ENCODE peak calls at places on chromosome 18, in ten cellular contexts. N is NT2/D1; V is uterus; T is MM.1S; I is hepatocyte; C is heart left ventricle; Z is body of pancreas; U is CD8-positive, alpha-beta T cell; R is heart right ventricle; D is left ventricle myocardium inferior. F is an unnamed sample. For H3K27me3 and H3K4me1, the result is how much of the 10 kb centered on the place peaks cover.

GRCh38 chr18:23887493-23887892 is 127.1 kb upstream of the TTC39C start:
- DNase-seq in N (no peak), V (peak), T (no peak), I (no peak), C (no peak), Z (no peak), U (no peak), R (no peak), D (no peak), F (no peak)

GRCh38 chr18:27825735-27826477 is 351.0 kb downstream of the CDH2 start:
- DNase-seq in N (no peak), V (no peak), T (no peak), I (no peak), C (no peak), Z (no peak), U (no peak), R (no peak), D (no peak), F (no peak)

GRCh38 chr18:60200558-60200957 is 172.0 kb downstream of the MC4R start:
- DNase-seq in N (no peak), V (no peak), T (peak), I (no peak), C (no peak), Z (no peak), U (no peak), R (no peak), D (no peak), F (no peak)

GRCh38 chr18:46562674-46563192 is 94.3 kb downstream of the LOXHD1 start:
- DNase-seq in N (no peak), V (no peak), T (no peak), I (no peak), C (no peak), Z (no peak), U (no peak), R (no peak), D (no peak), F (no peak)

GRCh38 chr18:67010916-67011315 is 407.0 kb upstream of the CDH19 start:
- DNase-seq in N (no peak), V (no peak), T (no peak), I (no peak), C (no peak), Z (no peak), U (no peak), R (no peak), D (no peak), F (no peak)

GRCh38 chr18:2207294-2207693 is 364.0 kb downstream of the METTL4 start:
- DNase-seq in N (no peak), V (no peak), T (no peak), I (no peak), C (no peak), Z (no peak), U (no peak), R (no peak), D (no peak), F (no peak)

GRCh38 chr18:63540131-63540530 is 2.0 kb upstream of the SERPINB12 start:
- DNase-seq in N (no peak), V (no peak), T (no peak), I (no peak), C (no peak), Z (no peak), U (no peak), R (no peak), D (no peak), F (no peak)

GRCh38 chr18:54257015-54257414 is 12.3 kb upstream of the POLI start:
- DNase-seq in N (no peak), V (no peak), T (no peak), I (no peak), C (no peak), Z (no peak), U (no peak), R (no peak), D (no peak), F (no peak)

GRCh38 chr18:13266208-13267100 is 47.9 kb downstream of the LDLRAD4 start:
- DNase-seq in N (no peak), V (peak), T (no peak), I (no peak), C (peak), Z (no peak), U (no peak), R (peak), D (peak), F (no peak)

GRCh38 chr18:44781890-44782289 is 101.2 kb downstream of the SETBP1 start:
- DNase-seq in N (peak), V (no peak), T (no peak), I (peak), C (no peak), Z (no peak), U (no peak), R (no peak), D (no peak), F (no peak)

GRCh38 chr18:76847926-76848325 is 25.6 kb downstream of the ZNF236 start:
- DNase-seq in N (peak), V (no peak), T (no peak), I (no peak), C (no peak), Z (no peak), U (no peak), R (no peak), D (no peak), F (no peak)

GRCh38 chr18:55321268-55322175 is 266.5 kb downstream of the TCF4 start:
- DNase-seq in N (peak), V (peak), T (peak), I (peak), C (peak), Z (peak), U (no peak), R (peak), D (peak), F (peak)

GRCh38 chr18:23743733-23744333 is 54.6 kb downstream of the LAMA3 start:
- DNase-seq in N (no peak), V (no peak), T (no peak), I (no peak), C (no peak), Z (no peak), U (no peak), R (no peak), D (no peak), F (no peak)

GRCh38 chr18:44130365-44130942 is 550.2 kb upstream of the SETBP1 start:
- DNase-seq in N (peak), V (no peak), T (peak), I (peak), C (no peak), Z (peak), U (no peak), R (no peak), D (no peak), F (peak)

GRCh38 chr18:73110307-73110706 is 242.5 kb upstream of the NETO1 start:
- DNase-seq in N (no peak), V (no peak), T (no peak), I (no peak), C (no peak), Z (no peak), U (no peak), R (no peak), D (no peak), F (no peak)

GRCh38 chr18:58996131-58996632 is 131.5 kb downstream of the ZNF532 start:
- DNase-seq in N (no peak), V (no peak), T (no peak), I (peak), C (peak), Z (no peak), U (no peak), R (no peak), D (no peak), F (no peak)

GRCh38 chr18:2913398-2914005 is 66.7 kb downstream of the EMILIN2 start:
- DNase-seq in N (no peak), V (no peak), T (no peak), I (no peak), C (no peak), Z (no peak), U (no peak), R (no peak), D (no peak), F (no peak)

GRCh38 chr18:22314406-22314805 is 103.3 kb downstream of the CTAGE1 start:
- DNase-seq in N (no peak), V (peak), T (no peak), I (peak), C (peak), Z (peak), U (no peak), R (no peak), D (no peak), F (no peak)

GRCh38 chr18:22314001-22314400 is 103.7 kb downstream of the CTAGE1 start:
- DNase-seq in N (no peak), V (peak), T (no peak), I (no peak), C (no peak), Z (no peak), U (no peak), R (no peak), D (no peak), F (no peak)

GRCh38 chr18:22307528-22307927 is 110.2 kb downstream of the CTAGE1 start:
- DNase-seq in N (no peak), V (no peak), T (no peak), I (no peak), C (no peak), Z (no peak), U (no peak), R (no peak), D (no peak), F (no peak)

GRCh38 chr18:22311301-22311700 is 106.4 kb downstream of the CTAGE1 start:
- DNase-seq in N (no peak), V (no peak), T (no peak), I (no peak), C (no peak), Z (no peak), U (no peak), R (no peak), D (no peak), F (no peak)

DNA sequence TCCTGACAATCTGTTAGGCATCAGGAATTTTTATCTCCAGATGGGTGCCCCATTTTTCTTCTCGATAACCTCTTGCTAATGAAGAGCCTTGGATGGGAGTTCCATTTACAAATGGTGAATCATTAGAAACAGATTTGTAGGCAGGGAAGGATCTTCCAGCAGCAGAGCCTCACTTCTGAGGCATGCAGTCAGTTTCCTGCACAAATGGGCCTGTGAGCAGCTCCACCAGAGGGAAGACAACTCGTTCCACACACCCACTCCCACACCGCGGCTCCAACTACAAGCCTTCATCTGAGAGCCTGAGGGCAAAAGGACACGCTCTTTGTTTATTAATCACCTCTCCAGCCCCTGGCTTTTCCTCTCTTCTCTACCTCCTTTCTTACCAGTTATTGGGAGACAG is 108.5 kb downstream of the CTAGE1 start:
- DNase-seq in N (no peak), V (peak), T (no peak), I (peak), C (no peak), Z (no peak), U (no peak), R (no peak), D (no peak), F (no peak)
- H3K27me3 ChIP-seq in N (under half), V (under half), T (under half), I (under half), C (under half), Z (under half), U (under half), R (under half), D (under half), F (under half)

DNA sequence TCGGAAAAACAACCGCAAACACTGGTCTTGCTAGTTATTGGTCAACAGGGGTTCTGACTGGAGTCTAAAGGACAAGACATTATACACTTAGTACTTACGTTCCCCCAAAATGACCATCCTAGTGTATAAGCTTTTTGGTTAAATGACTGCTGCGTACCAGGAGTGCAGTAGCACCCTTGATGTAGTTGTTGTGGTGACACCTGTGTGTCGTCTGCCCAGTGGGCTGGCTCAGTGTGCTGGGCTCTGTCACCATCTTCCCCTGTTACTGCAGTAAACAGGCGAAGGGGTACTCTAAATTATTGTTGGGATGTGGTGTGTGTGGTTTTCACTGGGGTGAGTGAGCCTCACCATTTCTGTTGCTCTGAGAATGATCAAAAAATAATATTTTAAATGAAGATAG is 76.2 kb downstream of the MAPRE2 start:
- DNase-seq in N (no peak), V (no peak), T (no peak), I (no peak), C (no peak), Z (no peak), U (no peak), R (no peak), D (no peak), F (no peak)
- H3K4me1 ChIP-seq in N (under half), V (under half), T (under half), I (under half), C (under half), Z (under half), U (under half), R (under half), D (half or more), F (under half)

DNA sequence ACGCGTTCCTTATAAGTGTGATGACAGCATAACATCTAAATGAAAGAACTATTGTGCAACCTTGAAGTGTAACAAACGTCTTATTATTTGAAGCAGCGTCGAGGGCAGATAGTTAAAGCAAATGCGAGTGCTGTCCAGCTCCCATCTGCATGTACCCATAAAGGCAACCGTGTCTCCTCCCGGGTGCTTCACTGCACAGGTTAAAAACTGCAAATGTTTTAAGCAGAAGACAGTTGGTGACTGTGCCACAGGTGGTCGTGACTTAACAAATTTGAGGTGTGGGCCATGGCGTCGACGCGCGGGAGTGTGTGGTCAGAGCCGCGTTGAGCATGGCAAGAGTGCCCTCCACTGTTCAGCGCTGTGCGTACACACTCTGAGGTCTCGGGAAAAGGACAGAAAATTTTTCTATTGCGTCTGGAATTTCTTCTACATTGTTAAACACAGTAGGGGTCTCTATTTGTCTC is 6.4 kb downstream of the SALL3 start:
- DNase-seq in N (no peak), V (no peak), T (no peak), I (peak), C (no peak), Z (no peak), U (no peak), R (no peak), D (no peak), F (peak)
- H3K27me3 ChIP-seq in N (under half), V (under half), T (under half), I (half or more), C (half or more), Z (under half), U (under half), R (under half), D (half or more), F (under half)

GRCh38 chr18:51429644-51430043 is 232.2 kb upstream of the MEX3C start:
- DNase-seq in N (no peak), V (no peak), T (no peak), I (no peak), C (no peak), Z (no peak), U (no peak), R (no peak), D (no peak), F (no peak)

GRCh38 chr18:51433881-51434280 is 236.4 kb upstream of the MEX3C start:
- DNase-seq in N (no peak), V (no peak), T (no peak), I (no peak), C (no peak), Z (no peak), U (no peak), R (no peak), D (no peak), F (no peak)

GRCh38 chr18:51433296-51433695 is 235.8 kb upstream of the MEX3C start:
- DNase-seq in N (no peak), V (no peak), T (no peak), I (no peak), C (no peak), Z (no peak), U (no peak), R (no peak), D (no peak), F (no peak)

GRCh38 chr18:51427012-51427411 is 229.5 kb upstream of the MEX3C start:
- DNase-seq in N (no peak), V (no peak), T (no peak), I (peak), C (no peak), Z (no peak), U (no peak), R (no peak), D (no peak), F (no peak)

GRCh38 chr18:51430538-51430937 is 233.1 kb upstream of the MEX3C start:
- DNase-seq in N (no peak), V (no peak), T (no peak), I (peak), C (no peak), Z (no peak), U (no peak), R (no peak), D (no peak), F (no peak)
- H3K4me1 ChIP-seq in N (under half), V (under half), T (under half), I (under half), C (under half), Z (under half), U (under half), R (under half), D (under half), F (under half)

DNA sequence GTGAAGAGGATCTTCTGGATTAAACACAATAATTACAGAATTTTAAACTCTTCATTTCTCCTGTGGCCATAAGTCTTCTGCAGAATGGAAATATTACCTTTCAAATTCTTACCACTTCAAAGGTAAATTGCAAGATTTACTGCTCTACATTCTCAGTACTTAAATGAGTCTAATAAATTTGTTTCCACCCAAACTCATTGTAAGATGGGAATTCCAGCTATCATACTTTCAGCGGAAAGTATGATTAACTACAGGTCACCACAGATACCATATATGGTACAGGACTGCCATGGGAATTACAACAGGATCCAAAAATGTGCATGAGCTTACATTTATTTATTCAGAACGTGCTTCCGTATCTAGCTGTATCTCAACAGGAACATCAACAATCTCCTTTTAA is 3.1 kb downstream of the DSC3 start:
- DNase-seq in N (no peak), V (no peak), T (no peak), I (no peak), C (no peak), Z (no peak), U (no peak), R (no peak), D (no peak), F (no peak)
- H3K27me3 ChIP-seq in N (half or more), V (under half), T (under half), I (under half), C (half or more), Z (under half), U (under half), R (under half), D (half or more), F (under half)

DNA sequence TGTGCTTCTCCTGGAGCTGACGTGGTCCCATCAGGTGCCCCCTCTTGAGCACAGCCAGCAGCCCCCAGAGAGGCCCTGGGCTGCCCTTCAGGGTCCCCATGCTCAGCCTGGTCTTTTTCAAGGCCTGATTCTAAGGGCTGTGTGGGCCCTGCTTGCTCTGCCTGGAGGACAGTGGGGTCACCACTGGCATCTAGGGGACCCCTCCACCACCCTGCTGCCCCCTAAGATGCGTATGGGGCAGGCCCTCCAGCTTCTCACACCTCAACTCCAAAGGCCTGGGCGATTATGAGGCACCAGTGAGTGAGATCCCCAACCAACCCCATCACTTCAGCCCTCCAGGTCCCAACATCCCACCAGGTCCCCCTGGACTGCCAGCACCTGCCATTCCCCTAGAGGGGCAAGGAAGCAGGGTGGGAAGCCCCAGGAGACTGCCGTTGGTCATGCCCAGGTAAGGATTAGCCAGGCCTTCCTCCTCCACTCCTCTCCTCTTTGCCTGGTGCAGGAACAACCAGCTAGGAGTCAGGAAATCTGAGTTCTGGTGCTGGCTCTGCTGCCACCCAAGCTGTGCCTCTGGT is 114.4 kb downstream of the SMAD7 start:
- DNase-seq in N (no peak), V (no peak), T (no peak), I (no peak), C (no peak), Z (no peak), U (no peak), R (no peak), D (no peak), F (no peak)
- H3K4me1 ChIP-seq in N (under half), V (under half), T (under half), I (half or more), C (under half), Z (under half), U (half or more), R (half or more), D (half or more), F (under half)

GRCh38 chr18:11655605-11655932 is 33.5 kb upstream of the GNAL start:
- DNase-seq in N (no peak), V (no peak), T (no peak), I (no peak), C (no peak), Z (no peak), U (no peak), R (no peak), D (no peak), F (no peak)
- H3K27me3 ChIP-seq in N (under half), V (under half), T (under half), I (under half), C (under half), Z (under half), U (under half), R (under half), D (half or more), F (under half)